ENCODE peak calls at places on chromosomes 13 and 19, in five cellular contexts. M is A549, Z is SK-N-SH, L is K562, I is HepG2. F is an unnamed sample.

GRCh38 chr13:100089633-100090032 is 740 bp downstream of the PCCA start:
- DNase-seq in M (no peak), Z (no peak), L (no peak), I (no peak), F (no peak)

GRCh38 chr13:35712907-35713685 is 236.6 kb upstream of the MAB21L1 start:
- DNase-seq in M (no peak), Z (peak), L (no peak), I (no peak), F (no peak)

GRCh38 chr13:113804017-113804702 is 45.1 kb downstream of the TMEM255B start:
- DNase-seq in M (no peak), Z (no peak), L (no peak), I (no peak), F (no peak)

GRCh38 chr19:33831835-33832234 is 35.2 kb downstream of the KCTD15 start:
- DNase-seq in M (no peak), Z (peak), L (no peak), I (no peak), F (no peak)

GRCh38 chr13:71602327-71602726 is 264.7 kb downstream of the DACH1 start:
- DNase-seq in M (no peak), Z (no peak), L (no peak), I (no peak), F (no peak)

GRCh38 chr19:44848805-44849457 is 2.8 kb downstream of the NECTIN2 start:
- DNase-seq in M (no peak), Z (peak), L (peak), I (no peak), F (peak)

GRCh38 chr19:55451522-55452380 is 8.7 kb upstream of the SHISA7 start:
- DNase-seq in M (no peak), Z (peak), L (peak), I (no peak), F (no peak)

GRCh38 chr19:18000981-18001836 is 6.8 kb upstream of the ARRDC2 start:
- DNase-seq in M (peak), Z (peak), L (peak), I (peak), F (no peak)

GRCh38 chr19:7366701-7367420 is 18.1 kb downstream of the ARHGEF18 start:
- DNase-seq in M (peak), Z (no peak), L (peak), I (peak), F (no peak)

GRCh38 chr13:63463782-63464610 is 2048.3 kb upstream of the PCDH20 start:
- DNase-seq in M (no peak), Z (no peak), L (no peak), I (no peak), F (no peak)

GRCh38 chr13:93788456-93788855 is 561.8 kb downstream of the GPC6 start:
- DNase-seq in M (no peak), Z (no peak), L (no peak), I (peak), F (no peak)

GRCh38 chr13:26423634-26424033 is 133.8 kb upstream of the WASF3 start:
- DNase-seq in M (no peak), Z (peak), L (no peak), I (no peak), F (no peak)

GRCh38 chr13:23806874-23807522 is 82.2 kb downstream of the MIPEP start:
- DNase-seq in M (no peak), Z (no peak), L (no peak), I (no peak), F (no peak)

GRCh38 chr13:24500977-24501376 is 11.6 kb downstream of the PARP4 start:
- DNase-seq in M (no peak), Z (no peak), L (peak), I (no peak), F (no peak)

GRCh38 chr13:43804461-43805070 is 17.8 kb upstream of the ENOX1 start:
- DNase-seq in M (peak), Z (peak), L (peak), I (peak), F (no peak)

GRCh38 chr13:50690020-50690419 is 153.5 kb downstream of the DLEU7 start:
- DNase-seq in M (no peak), Z (no peak), L (no peak), I (no peak), F (no peak)

GRCh38 chr13:39038569-39038898 is 278 bp downstream of the NHLRC3 start:
- DNase-seq in M (no peak), Z (no peak), L (no peak), I (peak), F (no peak)

GRCh38 chr19:38852231-38853044 is 2.7 kb upstream of the HNRNPL start:
- DNase-seq in M (peak), Z (peak), L (no peak), I (no peak), F (no peak)

GRCh38 chr19:17794731-17795494 is at the start of gene B3GNT3:
- DNase-seq in M (peak), Z (no peak), L (peak), I (peak), F (no peak)

GRCh38 chr13:24511824-24512207 is 762 bp downstream of the PARP4 start:
- DNase-seq in M (peak), Z (peak), L (no peak), I (no peak), F (no peak)

GRCh38 chr13:29497137-29497654 is 98.3 kb downstream of the SLC7A1 start:
- DNase-seq in M (no peak), Z (no peak), L (no peak), I (no peak), F (no peak)

GRCh38 chr19:6611441-6611852 is 20.5 kb upstream of the CD70 start:
- DNase-seq in M (no peak), Z (no peak), L (no peak), I (no peak), F (no peak)

GRCh38 chr13:87302034-87302433 is 369.1 kb upstream of the SLITRK5 start:
- DNase-seq in M (no peak), Z (no peak), L (no peak), I (no peak), F (no peak)
- TF ChIP-seq CHD2 in M (no peak), Z (no peak), L (no peak), I (no peak), F (no peak)

GRCh38 chr13:107099661-107100060 is 531.7 kb upstream of the ARGLU1 start:
- DNase-seq in M (no peak), Z (no peak), L (no peak), I (no peak), F (no peak)
- TF ChIP-seq CHD2 in M (no peak), Z (no peak), L (no peak), I (no peak), F (no peak)

GRCh38 chr13:33057019-33057785 is 41.0 kb downstream of the KL start:
- DNase-seq in M (peak), Z (peak), L (no peak), I (peak), F (no peak)

GRCh38 chr13:33052446-33052845 is 36.2 kb downstream of the KL start:
- DNase-seq in M (no peak), Z (no peak), L (no peak), I (no peak), F (no peak)

GRCh38 chr13:33050161-33050560 is 33.9 kb downstream of the KL start:
- DNase-seq in M (no peak), Z (no peak), L (no peak), I (no peak), F (no peak)

GRCh38 chr13:33051632-33052031 is 35.4 kb downstream of the KL start:
- DNase-seq in M (no peak), Z (no peak), L (no peak), I (no peak), F (no peak)

DNA sequence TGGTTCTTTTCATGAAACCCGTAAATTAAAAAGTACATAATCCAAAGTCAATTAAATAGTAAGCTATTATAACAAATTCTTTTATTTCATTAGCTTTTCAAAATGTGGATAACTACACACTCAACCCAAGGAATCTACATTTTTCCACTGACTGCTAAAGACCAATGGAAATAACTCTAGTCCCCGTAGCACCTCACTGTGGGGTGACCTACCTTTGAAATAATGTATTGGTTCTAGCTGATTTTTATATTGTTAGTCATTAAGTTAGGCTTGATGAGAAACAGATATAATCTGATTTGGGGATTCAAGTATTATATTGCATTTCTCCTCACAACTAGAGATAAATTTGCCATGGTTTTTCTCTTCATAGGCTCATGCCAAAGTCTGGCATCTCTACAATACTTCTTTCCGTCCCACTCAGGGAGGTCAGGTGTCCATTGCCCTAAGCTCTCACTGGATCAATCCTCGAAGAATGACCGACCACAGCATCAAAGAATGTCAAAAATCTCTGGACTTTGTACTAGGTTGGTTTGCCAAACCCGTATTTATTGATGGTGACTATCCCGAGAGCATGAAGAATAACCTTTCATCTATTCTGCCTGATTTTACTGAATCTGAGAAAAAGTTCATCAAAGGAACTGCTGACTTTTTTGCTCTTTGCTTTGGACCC is 37.3 kb downstream of the KL start:
- DNase-seq in M (no peak), Z (no peak), L (no peak), I (peak), F (no peak)
- TF ChIP-seq CHD2 in M (no peak), Z (no peak), L (no peak), I (no peak), F (no peak)

GRCh38 chr13:67408823-67409222 is 178.7 kb upstream of the PCDH9 start:
- DNase-seq in M (no peak), Z (no peak), L (no peak), I (peak), F (no peak)
- TF ChIP-seq CHD2 in M (no peak), Z (no peak), L (no peak), I (no peak), F (no peak)

DNA sequence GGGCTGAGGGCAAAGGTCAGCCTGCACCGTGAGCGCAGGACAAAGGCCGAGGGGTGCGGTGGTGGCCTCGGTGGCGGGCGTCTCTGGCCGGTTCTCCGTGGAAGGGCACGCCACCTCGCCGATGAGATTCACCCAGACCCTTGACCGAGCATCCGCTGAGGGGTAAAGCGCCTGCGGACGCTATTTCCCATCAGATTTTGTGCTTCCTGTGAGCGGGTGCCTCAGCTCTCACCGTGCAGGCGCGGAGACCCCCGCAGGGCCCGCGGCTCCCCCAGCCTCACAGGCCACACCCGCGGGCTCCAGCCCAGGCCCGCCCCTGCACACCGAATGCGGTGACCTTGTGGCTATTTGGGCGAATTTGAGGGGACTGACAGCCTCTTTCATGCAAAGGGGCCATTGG is 348.0 kb downstream of the TEX29 start:
- DNase-seq in M (no peak), Z (no peak), L (no peak), I (no peak), F (no peak)
- TF ChIP-seq CHD2 in M (no peak), Z (no peak), L (no peak), I (no peak), F (no peak)